ENCODE peak calls at places on chromosomes 7 and 10, in six cellular contexts. I is fibroblast of lung, T is neural crest cell, D is HCT116, F is progenitor cell of endocrine pancreas, Y is WTC11. O is an unnamed sample.

GRCh38 chr7:27091125-27091524 is 4.7 kb downstream of the HOXA1 start:
- DNase-seq in I (no peak), T (no peak), D (no peak), F (no peak), Y (no peak), O (no peak)

GRCh38 chr7:155455132-155455693 is 2.7 kb upstream of the EN2 start:
- DNase-seq in I (no peak), T (no peak), D (no peak), F (no peak), Y (no peak), O (no peak)

GRCh38 chr7:72362246-72362645 is 49.9 kb downstream of the CALN1 start:
- DNase-seq in I (no peak), T (no peak), D (no peak), F (no peak), Y (no peak), O (no peak)

GRCh38 chr10:75261813-75262725 is 26.3 kb upstream of the COMTD1 start:
- DNase-seq in I (no peak), T (no peak), D (no peak), F (no peak), Y (no peak), O (no peak)

GRCh38 chr10:33336606-33337334 is 2.3 kb upstream of the NRP1 start:
- DNase-seq in I (peak), T (no peak), D (no peak), F (peak), Y (peak), O (no peak)

GRCh38 chr10:119189811-119190282 is 11.2 kb upstream of the PRDX3 start:
- DNase-seq in I (peak), T (no peak), D (no peak), F (no peak), Y (no peak), O (no peak)

GRCh38 chr10:72255977-72256729 is 17.6 kb upstream of the DDIT4 start:
- DNase-seq in I (no peak), T (no peak), D (no peak), F (no peak), Y (no peak), O (no peak)

GRCh38 chr7:27161721-27162547 is 3.4 kb downstream of the HOXA9 start:
- DNase-seq in I (no peak), T (no peak), D (no peak), F (no peak), Y (peak), O (no peak)

GRCh38 chr10:77359287-77359691 is 278.3 kb downstream of the KCNMA1 start:
- DNase-seq in I (no peak), T (no peak), D (no peak), F (no peak), Y (no peak), O (no peak)

GRCh38 chr10:74750848-74751274 is 75.5 kb upstream of the KAT6B start:
- DNase-seq in I (no peak), T (no peak), D (no peak), F (no peak), Y (no peak), O (no peak)

GRCh38 chr10:125146791-125147604 is 13.4 kb downstream of the CTBP2 start:
- DNase-seq in I (no peak), T (no peak), D (no peak), F (no peak), Y (no peak), O (no peak)

GRCh38 chr7:159098795-159099194 is 45.9 kb downstream of the VIPR2 start:
- DNase-seq in I (no peak), T (no peak), D (no peak), F (no peak), Y (no peak), O (no peak)

GRCh38 chr10:114648368-114648767 is 9.7 kb downstream of the ABLIM1 start:
- DNase-seq in I (peak), T (no peak), D (no peak), F (no peak), Y (no peak), O (no peak)

GRCh38 chr7:150367677-150368097 is 935 bp upstream of the REPIN1 start:
- DNase-seq in I (no peak), T (no peak), D (no peak), F (no peak), Y (no peak), O (no peak)

GRCh38 chr7:10973942-10974716 is 457 bp downstream of the PHF14 start:
- DNase-seq in I (peak), T (peak), D (no peak), F (peak), Y (peak), O (no peak)

GRCh38 chr7:64744680-64745079 is 49.5 kb upstream of the ZNF138 start:
- DNase-seq in I (no peak), T (no peak), D (no peak), F (no peak), Y (no peak), O (no peak)

GRCh38 chr7:127365164-127365956 is 27.1 kb downstream of the ZNF800 start:
- DNase-seq in I (no peak), T (no peak), D (no peak), F (no peak), Y (no peak), O (no peak)

GRCh38 chr7:110043514-110043913 is 1047.4 kb upstream of the LRRN3 start:
- DNase-seq in I (peak), T (no peak), D (no peak), F (no peak), Y (no peak), O (no peak)

GRCh38 chr7:2313450-2314208 is 612 bp downstream of the SNX8 start:
- DNase-seq in I (no peak), T (no peak), D (no peak), F (no peak), Y (no peak), O (no peak)

GRCh38 chr7:23544913-23545354 is 13.2 kb upstream of the TRA2A start:
- DNase-seq in I (peak), T (no peak), D (peak), F (no peak), Y (no peak), O (no peak)

GRCh38 chr10:48289652-48290238 is 15.2 kb upstream of the FRMPD2 start:
- DNase-seq in I (peak), T (peak), D (peak), F (peak), Y (peak), O (no peak)

GRCh38 chr7:2959828-2960599 is 83.7 kb downstream of the CARD11 start:
- DNase-seq in I (no peak), T (no peak), D (no peak), F (no peak), Y (no peak), O (no peak)

GRCh38 chr7:77182261-77182660 is 17.4 kb downstream of the FGL2 start:
- DNase-seq in I (no peak), T (no peak), D (no peak), F (no peak), Y (no peak), O (no peak)

GRCh38 chr7:25171516-25171915 is 46.5 kb upstream of the CYCS start:
- DNase-seq in I (no peak), T (no peak), D (no peak), F (no peak), Y (no peak), O (no peak)

GRCh38 chr10:70299876-70300275 is 16.1 kb upstream of the NPFFR1 start:
- DNase-seq in I (no peak), T (no peak), D (no peak), F (no peak), Y (no peak), O (no peak)

GRCh38 chr7:24401628-24402593 is 117.9 kb downstream of the NPY start:
- DNase-seq in I (peak), T (no peak), D (peak), F (no peak), Y (no peak), O (no peak)

GRCh38 chr7:158023563-158024350 is 563.9 kb downstream of the PTPRN2 start:
- DNase-seq in I (no peak), T (no peak), D (no peak), F (no peak), Y (no peak), O (no peak)

GRCh38 chr10:34164029-34164428 is 651.1 kb downstream of the PARD3 start:
- DNase-seq in I (no peak), T (no peak), D (no peak), F (no peak), Y (no peak), O (no peak)

GRCh38 chr7:14055813-14056212 is 66.3 kb upstream of the ETV1 start:
- DNase-seq in I (no peak), T (no peak), D (no peak), F (no peak), Y (no peak), O (no peak)

GRCh38 chr7:71618281-71618680 is 486.3 kb downstream of the GALNT17 start:
- DNase-seq in I (no peak), T (no peak), D (no peak), F (no peak), Y (no peak), O (no peak)

GRCh38 chr7:1466524-1467271 is 7.4 kb upstream of the MICALL2 start:
- DNase-seq in I (peak), T (peak), D (no peak), F (no peak), Y (peak), O (no peak)

GRCh38 chr7:27110977-27111752 is 8.7 kb upstream of the HOXA2 start:
- DNase-seq in I (peak), T (no peak), D (no peak), F (no peak), Y (no peak), O (no peak)

O was measured in cortex of kidney.